ENCODE peak calls at places on chromosome 13, in four cellular contexts. One of them, this sample, is unnamed. For H3K4me1 and H3K36me3, the result is how much of the 10 kb centered on the place peaks cover.

GRCh38 chr13:46509981-46510380 is 43.0 kb upstream of the LRCH1 start:
- DNase-seq in lower lobe of right lung: no peak
- DNase-seq in neural progenitor cell: no peak
- DNase-seq in ovary: no peak
- DNase-seq in this sample: no peak

GRCh38 chr13:45206340-45206739 is 5.5 kb upstream of the KCTD4 start:
- DNase-seq in ovary: no peak
- DNase-seq in neural progenitor cell: no peak
- DNase-seq in lower lobe of right lung: no peak
- DNase-seq in this sample: no peak

GRCh38 chr13:29362849-29363604 is 232.5 kb downstream of the SLC7A1 start:
- DNase-seq in ovary: no peak
- DNase-seq in neural progenitor cell: peak
- DNase-seq in lower lobe of right lung: no peak
- DNase-seq in this sample: no peak

GRCh38 chr13:67123165-67123564 is 107.0 kb downstream of the PCDH9 start:
- DNase-seq in ovary: no peak
- DNase-seq in neural progenitor cell: no peak
- DNase-seq in lower lobe of right lung: no peak
- DNase-seq in this sample: no peak

GRCh38 chr13:108200781-108201398 is 14.4 kb downstream of the LIG4 start:
- DNase-seq in lower lobe of right lung: no peak
- DNase-seq in ovary: no peak
- DNase-seq in neural progenitor cell: no peak
- DNase-seq in this sample: no peak

GRCh38 chr13:28658539-28658795 is 463 bp upstream of the POMP start:
- DNase-seq in ovary: no peak
- DNase-seq in lower lobe of right lung: no peak
- DNase-seq in neural progenitor cell: no peak
- DNase-seq in this sample: no peak

GRCh38 chr13:99626461-99627082 is 125.3 kb downstream of the TM9SF2 start:
- DNase-seq in ovary: no peak
- DNase-seq in neural progenitor cell: peak
- DNase-seq in lower lobe of right lung: no peak
- DNase-seq in this sample: no peak

GRCh38 chr13:111922086-111922485 is 144.9 kb upstream of the SOX1 start:
- DNase-seq in neural progenitor cell: no peak
- DNase-seq in ovary: no peak
- DNase-seq in lower lobe of right lung: no peak
- DNase-seq in this sample: no peak

GRCh38 chr13:27309967-27310598 is 39.5 kb downstream of the RASL11A start:
- DNase-seq in neural progenitor cell: no peak
- DNase-seq in lower lobe of right lung: no peak
- DNase-seq in ovary: no peak
- DNase-seq in this sample: no peak

GRCh38 chr13:27541386-27541785 is 78.9 kb downstream of the LNX2 start:
- DNase-seq in lower lobe of right lung: no peak
- DNase-seq in ovary: no peak
- DNase-seq in neural progenitor cell: no peak
- DNase-seq in this sample: no peak

GRCh38 chr13:49454388-49455015 is 10.4 kb downstream of the SETDB2 start:
- DNase-seq in neural progenitor cell: no peak
- DNase-seq in ovary: no peak
- DNase-seq in lower lobe of right lung: no peak
- DNase-seq in this sample: no peak

GRCh38 chr13:26377038-26377437 is 123.1 kb downstream of the CDK8 start:
- DNase-seq in ovary: no peak
- DNase-seq in neural progenitor cell: peak
- DNase-seq in lower lobe of right lung: no peak
- DNase-seq in this sample: peak

GRCh38 chr13:54034047-54034446 is 1005.4 kb downstream of the OLFM4 start:
- DNase-seq in lower lobe of right lung: no peak
- DNase-seq in neural progenitor cell: no peak
- DNase-seq in ovary: no peak
- DNase-seq in this sample: no peak

GRCh38 chr13:44219808-44220544 is 153.6 kb upstream of the SERP2 start:
- DNase-seq in ovary: no peak
- DNase-seq in lower lobe of right lung: no peak
- DNase-seq in neural progenitor cell: no peak
- DNase-seq in this sample: no peak

GRCh38 chr13:65917731-65918130 is 1312.4 kb downstream of the PCDH9 start:
- DNase-seq in neural progenitor cell: no peak
- DNase-seq in ovary: no peak
- DNase-seq in lower lobe of right lung: no peak
- DNase-seq in this sample: no peak

GRCh38 chr13:43934273-43934672 is 54.6 kb downstream of the LACC1 start:
- DNase-seq in ovary: no peak
- DNase-seq in neural progenitor cell: no peak
- DNase-seq in lower lobe of right lung: no peak
- DNase-seq in this sample: no peak

GRCh38 chr13:91804724-91805123 is 406.3 kb downstream of the GPC5 start:
- DNase-seq in ovary: no peak
- DNase-seq in neural progenitor cell: no peak
- DNase-seq in lower lobe of right lung: no peak
- DNase-seq in this sample: no peak

GRCh38 chr13:19597523-19597922 is 35.9 kb upstream of the MPHOSPH8 start:
- DNase-seq in lower lobe of right lung: no peak
- DNase-seq in neural progenitor cell: no peak
- DNase-seq in ovary: no peak
- DNase-seq in this sample: no peak

GRCh38 chr13:29905845-29906244 is 55.4 kb upstream of the UBL3 start:
- DNase-seq in lower lobe of right lung: peak
- DNase-seq in ovary: no peak
- DNase-seq in neural progenitor cell: no peak
- DNase-seq in this sample: no peak

GRCh38 chr13:107276936-107277335 is 709.0 kb upstream of the ARGLU1 start:
- DNase-seq in lower lobe of right lung: no peak
- DNase-seq in ovary: no peak
- DNase-seq in neural progenitor cell: no peak
- DNase-seq in this sample: no peak

GRCh38 chr13:43730642-43731041 is 56.1 kb downstream of the ENOX1 start:
- DNase-seq in neural progenitor cell: no peak
- DNase-seq in ovary: no peak
- DNase-seq in lower lobe of right lung: no peak
- DNase-seq in this sample: no peak

GRCh38 chr13:27131202-27131623 is 40.4 kb downstream of the USP12 start:
- DNase-seq in lower lobe of right lung: no peak
- DNase-seq in neural progenitor cell: no peak
- DNase-seq in ovary: no peak
- DNase-seq in this sample: peak

GRCh38 chr13:49446473-49446872 is 2.4 kb downstream of the SETDB2 start:
- DNase-seq in neural progenitor cell: no peak
- DNase-seq in lower lobe of right lung: no peak
- DNase-seq in ovary: no peak
- DNase-seq in this sample: no peak

GRCh38 chr13:27455331-27455855 is 5.0 kb upstream of the MTIF3 start:
- DNase-seq in lower lobe of right lung: no peak
- DNase-seq in ovary: no peak
- DNase-seq in neural progenitor cell: no peak
- DNase-seq in this sample: peak

GRCh38 chr13:109155301-109155761 is 525.9 kb downstream of the MYO16 start:
- DNase-seq in ovary: no peak
- DNase-seq in lower lobe of right lung: no peak
- DNase-seq in neural progenitor cell: no peak
- DNase-seq in this sample: no peak

GRCh38 chr13:41652735-41653361 is 195.5 kb downstream of the RGCC start:
- DNase-seq in neural progenitor cell: peak
- DNase-seq in lower lobe of right lung: no peak
- DNase-seq in ovary: no peak
- DNase-seq in this sample: peak

GRCh38 chr13:30734434-30734833 is 909 bp upstream of the ALOX5AP start:
- DNase-seq in lower lobe of right lung: no peak
- DNase-seq in ovary: no peak
- DNase-seq in neural progenitor cell: no peak
- DNase-seq in this sample: no peak

GRCh38 chr13:43331676-43332075 is 308.3 kb downstream of the DNAJC15 start:
- DNase-seq in lower lobe of right lung: no peak
- DNase-seq in ovary: no peak
- DNase-seq in neural progenitor cell: peak
- DNase-seq in this sample: no peak

GRCh38 chr13:114099918-114100445 is 32.4 kb downstream of the RASA3 start:
- DNase-seq in ovary: no peak
- DNase-seq in lower lobe of right lung: peak
- DNase-seq in neural progenitor cell: peak
- DNase-seq in this sample: no peak

GRCh38 chr13:72453161-72453560 is 274.3 kb downstream of the MZT1 start:
- DNase-seq in neural progenitor cell: no peak
- DNase-seq in lower lobe of right lung: no peak
- DNase-seq in ovary: no peak
- DNase-seq in this sample: no peak

GRCh38 chr13:51585696-51586095 is 1.4 kb downstream of the WDFY2 start:
- DNase-seq in neural progenitor cell: no peak
- DNase-seq in ovary: no peak
- DNase-seq in lower lobe of right lung: no peak
- DNase-seq in this sample: no peak

GRCh38 chr13:51585234-51585672 is 991 bp downstream of the WDFY2 start:
- DNase-seq in lower lobe of right lung: no peak
- DNase-seq in ovary: no peak
- DNase-seq in neural progenitor cell: no peak
- DNase-seq in this sample: no peak

GRCh38 chr13:51588406-51588949 is 4.2 kb downstream of the WDFY2 start:
- DNase-seq in ovary: no peak
- DNase-seq in lower lobe of right lung: no peak
- DNase-seq in neural progenitor cell: peak
- DNase-seq in this sample: no peak

GRCh38 chr13:51589793-51590192 is 5.5 kb downstream of the WDFY2 start:
- DNase-seq in neural progenitor cell: no peak
- DNase-seq in lower lobe of right lung: no peak
- DNase-seq in ovary: no peak
- DNase-seq in this sample: no peak

GRCh38 chr13:51587372-51587771 is 3.1 kb downstream of the WDFY2 start:
- DNase-seq in ovary: no peak
- DNase-seq in lower lobe of right lung: no peak
- DNase-seq in neural progenitor cell: no peak
- DNase-seq in this sample: no peak
- H3K4me3 ChIP-seq in ovary: no peak
- H3K4me3 ChIP-seq in lower lobe of right lung: no peak
- H3K4me3 ChIP-seq in neural progenitor cell: no peak
- H3K4me3 ChIP-seq in this sample: no peak

GRCh38 chr13:110393761-110394160 is 86.7 kb downstream of the COL4A2 start:
- DNase-seq in ovary: no peak
- DNase-seq in lower lobe of right lung: no peak
- DNase-seq in neural progenitor cell: no peak
- DNase-seq in this sample: no peak
- H3K4me1 ChIP-seq in ovary: under half
- H3K4me1 ChIP-seq in lower lobe of right lung: under half
- H3K4me1 ChIP-seq in neural progenitor cell: under half
- H3K4me1 ChIP-seq in this sample: under half

GRCh38 chr13:20822406-20822805 is 48.6 kb upstream of the EEF1AKMT1 start:
- DNase-seq in neural progenitor cell: no peak
- DNase-seq in ovary: no peak
- DNase-seq in lower lobe of right lung: no peak
- DNase-seq in this sample: no peak
- H3K36me3 ChIP-seq in neural progenitor cell: under half
- H3K36me3 ChIP-seq in ovary: under half
- H3K36me3 ChIP-seq in lower lobe of right lung: under half
- H3K36me3 ChIP-seq in this sample: under half

GRCh38 chr13:34765446-34766180 is 176.5 kb upstream of the NBEA start:
- DNase-seq in ovary: no peak
- DNase-seq in lower lobe of right lung: no peak
- DNase-seq in neural progenitor cell: no peak
- DNase-seq in this sample: no peak
- H3K4me3 ChIP-seq in ovary: no peak
- H3K4me3 ChIP-seq in lower lobe of right lung: no peak
- H3K4me3 ChIP-seq in neural progenitor cell: no peak
- H3K4me3 ChIP-seq in this sample: no peak

DNA sequence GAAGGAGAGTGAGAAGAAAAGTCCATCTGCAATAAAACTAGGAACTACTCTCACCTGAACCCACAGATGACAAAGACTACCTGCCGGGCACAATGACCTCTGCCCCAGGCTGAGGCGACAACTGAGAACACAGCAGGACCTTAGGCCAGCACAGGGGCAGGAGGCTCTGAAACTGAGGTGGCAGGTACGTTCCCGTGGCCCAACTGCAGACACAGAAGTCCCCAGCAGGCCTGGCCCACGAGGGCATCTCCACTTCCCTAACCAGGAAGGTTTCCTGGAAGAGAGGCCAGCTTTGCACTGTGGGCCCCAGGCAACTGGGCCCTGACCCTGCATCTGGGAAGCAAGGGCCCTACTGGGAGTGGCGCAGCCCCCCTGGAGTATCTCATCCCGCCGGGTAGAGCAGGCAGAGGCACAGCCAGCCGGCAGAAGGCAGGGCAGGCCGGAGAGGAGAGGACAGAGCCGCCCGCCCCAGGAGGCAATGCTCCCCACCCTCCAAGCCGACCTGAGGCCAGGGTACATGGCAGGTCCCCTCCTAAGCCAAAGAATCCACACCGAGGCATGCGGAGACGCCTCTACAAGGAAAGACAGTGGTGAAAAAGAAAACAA is 32.7 kb downstream of the STK24 start:
- DNase-seq in neural progenitor cell: no peak
- DNase-seq in lower lobe of right lung: no peak
- DNase-seq in ovary: no peak
- DNase-seq in this sample: no peak
- H3K4me1 ChIP-seq in neural progenitor cell: under half
- H3K4me1 ChIP-seq in lower lobe of right lung: half or more
- H3K4me1 ChIP-seq in ovary: under half
- H3K4me1 ChIP-seq in this sample: under half

GRCh38 chr13:36332986-36333385 is 13.2 kb downstream of the SPART start:
- DNase-seq in neural progenitor cell: no peak
- DNase-seq in ovary: no peak
- DNase-seq in lower lobe of right lung: no peak
- DNase-seq in this sample: no peak
- H3K36me3 ChIP-seq in neural progenitor cell: under half
- H3K36me3 ChIP-seq in ovary: under half
- H3K36me3 ChIP-seq in lower lobe of right lung: half or more
- H3K36me3 ChIP-seq in this sample: under half

GRCh38 chr13:74080762-74081161 is 53.4 kb downstream of the KLF12 start:
- DNase-seq in lower lobe of right lung: no peak
- DNase-seq in neural progenitor cell: no peak
- DNase-seq in ovary: no peak
- DNase-seq in this sample: no peak
- H3K4me3 ChIP-seq in lower lobe of right lung: no peak
- H3K4me3 ChIP-seq in neural progenitor cell: no peak
- H3K4me3 ChIP-seq in ovary: no peak
- H3K4me3 ChIP-seq in this sample: no peak

GRCh38 chr13:23534090-23534489 is 36.1 kb upstream of the TNFRSF19 start:
- DNase-seq in ovary: no peak
- DNase-seq in lower lobe of right lung: no peak
- DNase-seq in neural progenitor cell: no peak
- DNase-seq in this sample: no peak
- H3K4me1 ChIP-seq in ovary: under half
- H3K4me1 ChIP-seq in lower lobe of right lung: under half
- H3K4me1 ChIP-seq in neural progenitor cell: under half
- H3K4me1 ChIP-seq in this sample: under half

GRCh38 chr13:32214073-32214472 is 101.1 kb downstream of the ZAR1L start:
- DNase-seq in lower lobe of right lung: no peak
- DNase-seq in neural progenitor cell: no peak
- DNase-seq in ovary: no peak
- DNase-seq in this sample: no peak
- H3K36me3 ChIP-seq in lower lobe of right lung: under half
- H3K36me3 ChIP-seq in neural progenitor cell: under half
- H3K36me3 ChIP-seq in ovary: under half
- H3K36me3 ChIP-seq in this sample: under half

This sample was measured in naive thymus-derived CD4-positive, alpha-beta T cell.